ENCODE peak calls at places on chromosome 13, in nine cellular contexts. One of them, this sample, is unnamed.

GRCh38 chr13:52454459-52454824 is 836 bp upstream of the CKAP2 start:
- DNase-seq in pancreas: no peak
- DNase-seq in BJ: no peak
- DNase-seq in activated T-helper 1 cell treated with anti-CD3 and anti-CD28 coated beads, Interleukin-2, amount 50 U/mL, for 16 hours: no peak
- DNase-seq in NCI-H2081: peak; percentile 39
- DNase-seq in heart left ventricle: no peak
- DNase-seq in left ventricle myocardium inferior: no peak
- DNase-seq in cardiac fibroblast: no peak
- DNase-seq in mucosa of gallbladder: no peak
- DNase-seq in this sample: no peak

GRCh38 chr13:99752373-99752772 is 219.2 kb downstream of the ZIC5 start:
- DNase-seq in activated T-helper 1 cell treated with anti-CD3 and anti-CD28 coated beads, Interleukin-2, amount 50 U/mL, for 16 hours: no peak
- DNase-seq in NCI-H2081: no peak
- DNase-seq in mucosa of gallbladder: no peak
- DNase-seq in pancreas: no peak
- DNase-seq in left ventricle myocardium inferior: no peak
- DNase-seq in BJ: no peak
- DNase-seq in heart left ventricle: no peak
- DNase-seq in cardiac fibroblast: no peak
- DNase-seq in this sample: no peak

GRCh38 chr13:84315527-84315926 is 433.3 kb upstream of the SLITRK1 start:
- DNase-seq in BJ: no peak
- DNase-seq in NCI-H2081: no peak
- DNase-seq in cardiac fibroblast: no peak
- DNase-seq in heart left ventricle: no peak
- DNase-seq in mucosa of gallbladder: no peak
- DNase-seq in left ventricle myocardium inferior: no peak
- DNase-seq in pancreas: no peak
- DNase-seq in activated T-helper 1 cell treated with anti-CD3 and anti-CD28 coated beads, Interleukin-2, amount 50 U/mL, for 16 hours: no peak
- DNase-seq in this sample: no peak

GRCh38 chr13:90032841-90033493 is 1314.5 kb upstream of the MIR17HG start:
- DNase-seq in activated T-helper 1 cell treated with anti-CD3 and anti-CD28 coated beads, Interleukin-2, amount 50 U/mL, for 16 hours: no peak
- DNase-seq in BJ: no peak
- DNase-seq in mucosa of gallbladder: no peak
- DNase-seq in left ventricle myocardium inferior: no peak
- DNase-seq in pancreas: no peak
- DNase-seq in heart left ventricle: no peak
- DNase-seq in NCI-H2081: no peak
- DNase-seq in cardiac fibroblast: no peak
- DNase-seq in this sample: no peak

GRCh38 chr13:99265823-99266426 is 7.7 kb upstream of the GPR18 start:
- DNase-seq in left ventricle myocardium inferior: no peak
- DNase-seq in cardiac fibroblast: peak; percentile 74
- DNase-seq in NCI-H2081: peak; percentile 60
- DNase-seq in mucosa of gallbladder: no peak
- DNase-seq in BJ: no peak
- DNase-seq in activated T-helper 1 cell treated with anti-CD3 and anti-CD28 coated beads, Interleukin-2, amount 50 U/mL, for 16 hours: no peak
- DNase-seq in pancreas: no peak
- DNase-seq in heart left ventricle: no peak
- DNase-seq in this sample: peak; percentile 13

GRCh38 chr13:96880419-96880818 is 113.9 kb downstream of the OXGR1 start:
- DNase-seq in BJ: no peak
- DNase-seq in mucosa of gallbladder: no peak
- DNase-seq in heart left ventricle: no peak
- DNase-seq in activated T-helper 1 cell treated with anti-CD3 and anti-CD28 coated beads, Interleukin-2, amount 50 U/mL, for 16 hours: no peak
- DNase-seq in NCI-H2081: no peak
- DNase-seq in pancreas: no peak
- DNase-seq in left ventricle myocardium inferior: no peak
- DNase-seq in cardiac fibroblast: no peak
- DNase-seq in this sample: no peak

GRCh38 chr13:105207586-105208293 is 1327.7 kb downstream of the EFNB2 start:
- DNase-seq in left ventricle myocardium inferior: no peak
- DNase-seq in activated T-helper 1 cell treated with anti-CD3 and anti-CD28 coated beads, Interleukin-2, amount 50 U/mL, for 16 hours: no peak
- DNase-seq in BJ: no peak
- DNase-seq in NCI-H2081: no peak
- DNase-seq in pancreas: no peak
- DNase-seq in heart left ventricle: no peak
- DNase-seq in cardiac fibroblast: peak; percentile 1
- DNase-seq in mucosa of gallbladder: no peak
- DNase-seq in this sample: no peak

GRCh38 chr13:98570929-98571372 is 6.0 kb downstream of the STK24 start:
- DNase-seq in BJ: no peak
- DNase-seq in pancreas: no peak
- DNase-seq in heart left ventricle: no peak
- DNase-seq in activated T-helper 1 cell treated with anti-CD3 and anti-CD28 coated beads, Interleukin-2, amount 50 U/mL, for 16 hours: no peak
- DNase-seq in left ventricle myocardium inferior: no peak
- DNase-seq in mucosa of gallbladder: no peak
- DNase-seq in cardiac fibroblast: peak; percentile 42
- DNase-seq in NCI-H2081: no peak
- DNase-seq in this sample: no peak

GRCh38 chr13:27913116-27913515 is 6.7 kb upstream of the PDX1 start:
- DNase-seq in activated T-helper 1 cell treated with anti-CD3 and anti-CD28 coated beads, Interleukin-2, amount 50 U/mL, for 16 hours: no peak
- DNase-seq in heart left ventricle: no peak
- DNase-seq in cardiac fibroblast: no peak
- DNase-seq in mucosa of gallbladder: no peak
- DNase-seq in pancreas: no peak
- DNase-seq in NCI-H2081: no peak
- DNase-seq in BJ: no peak
- DNase-seq in left ventricle myocardium inferior: no peak
- DNase-seq in this sample: no peak

GRCh38 chr13:76813874-76814273 is 72.3 kb downstream of the KCTD12 start:
- DNase-seq in cardiac fibroblast: no peak
- DNase-seq in BJ: no peak
- DNase-seq in pancreas: no peak
- DNase-seq in NCI-H2081: no peak
- DNase-seq in mucosa of gallbladder: peak; percentile 90
- DNase-seq in heart left ventricle: no peak
- DNase-seq in left ventricle myocardium inferior: no peak
- DNase-seq in activated T-helper 1 cell treated with anti-CD3 and anti-CD28 coated beads, Interleukin-2, amount 50 U/mL, for 16 hours: no peak
- DNase-seq in this sample: no peak

GRCh38 chr13:108060111-108060510 is 155.2 kb downstream of the LIG4 start:
- DNase-seq in activated T-helper 1 cell treated with anti-CD3 and anti-CD28 coated beads, Interleukin-2, amount 50 U/mL, for 16 hours: no peak
- DNase-seq in mucosa of gallbladder: no peak
- DNase-seq in NCI-H2081: no peak
- DNase-seq in cardiac fibroblast: no peak
- DNase-seq in left ventricle myocardium inferior: no peak
- DNase-seq in pancreas: no peak
- DNase-seq in heart left ventricle: no peak
- DNase-seq in BJ: no peak
- DNase-seq in this sample: no peak

GRCh38 chr13:47621931-47622330 is 379.1 kb downstream of the SUCLA2 start:
- DNase-seq in left ventricle myocardium inferior: no peak
- DNase-seq in heart left ventricle: no peak
- DNase-seq in cardiac fibroblast: peak; percentile 48
- DNase-seq in BJ: no peak
- DNase-seq in mucosa of gallbladder: no peak
- DNase-seq in NCI-H2081: no peak
- DNase-seq in activated T-helper 1 cell treated with anti-CD3 and anti-CD28 coated beads, Interleukin-2, amount 50 U/mL, for 16 hours: no peak
- DNase-seq in pancreas: no peak
- DNase-seq in this sample: no peak

GRCh38 chr13:85521586-85521985 is 277.6 kb downstream of the SLITRK6 start:
- DNase-seq in NCI-H2081: peak; percentile 98
- DNase-seq in mucosa of gallbladder: no peak
- DNase-seq in activated T-helper 1 cell treated with anti-CD3 and anti-CD28 coated beads, Interleukin-2, amount 50 U/mL, for 16 hours: no peak
- DNase-seq in BJ: no peak
- DNase-seq in left ventricle myocardium inferior: no peak
- DNase-seq in pancreas: no peak
- DNase-seq in cardiac fibroblast: no peak
- DNase-seq in heart left ventricle: no peak
- DNase-seq in this sample: no peak

GRCh38 chr13:90272356-90272755 is 1075.1 kb upstream of the MIR17HG start:
- DNase-seq in left ventricle myocardium inferior: no peak
- DNase-seq in NCI-H2081: no peak
- DNase-seq in pancreas: no peak
- DNase-seq in cardiac fibroblast: peak; percentile 89
- DNase-seq in heart left ventricle: no peak
- DNase-seq in mucosa of gallbladder: no peak
- DNase-seq in activated T-helper 1 cell treated with anti-CD3 and anti-CD28 coated beads, Interleukin-2, amount 50 U/mL, for 16 hours: no peak
- DNase-seq in BJ: no peak
- DNase-seq in this sample: no peak

GRCh38 chr13:80341771-80342271 is 895 bp upstream of the SPRY2 start:
- DNase-seq in activated T-helper 1 cell treated with anti-CD3 and anti-CD28 coated beads, Interleukin-2, amount 50 U/mL, for 16 hours: no peak
- DNase-seq in heart left ventricle: peak; percentile 69
- DNase-seq in NCI-H2081: peak; percentile 30
- DNase-seq in pancreas: peak; percentile 60
- DNase-seq in cardiac fibroblast: peak; percentile 66
- DNase-seq in mucosa of gallbladder: no peak
- DNase-seq in left ventricle myocardium inferior: peak; percentile 66
- DNase-seq in BJ: no peak
- DNase-seq in this sample: no peak

GRCh38 chr13:24502567-24503375 is 9.8 kb downstream of the PARP4 start:
- DNase-seq in heart left ventricle: peak; percentile 43
- DNase-seq in NCI-H2081: no peak
- DNase-seq in BJ: no peak
- DNase-seq in mucosa of gallbladder: peak; percentile 70
- DNase-seq in activated T-helper 1 cell treated with anti-CD3 and anti-CD28 coated beads, Interleukin-2, amount 50 U/mL, for 16 hours: no peak
- DNase-seq in left ventricle myocardium inferior: peak; percentile 30
- DNase-seq in pancreas: no peak
- DNase-seq in cardiac fibroblast: peak; percentile 71
- DNase-seq in this sample: no peak

GRCh38 chr13:43663474-43664090 is 123.2 kb downstream of the ENOX1 start:
- DNase-seq in left ventricle myocardium inferior: no peak
- DNase-seq in BJ: no peak
- DNase-seq in mucosa of gallbladder: no peak
- DNase-seq in heart left ventricle: no peak
- DNase-seq in NCI-H2081: peak; percentile 2
- DNase-seq in cardiac fibroblast: peak; percentile 48
- DNase-seq in activated T-helper 1 cell treated with anti-CD3 and anti-CD28 coated beads, Interleukin-2, amount 50 U/mL, for 16 hours: no peak
- DNase-seq in pancreas: no peak
- DNase-seq in this sample: no peak

GRCh38 chr13:94192576-94192975 is 286.9 kb downstream of the DCT start:
- DNase-seq in left ventricle myocardium inferior: no peak
- DNase-seq in cardiac fibroblast: peak; percentile 47
- DNase-seq in BJ: no peak
- DNase-seq in mucosa of gallbladder: no peak
- DNase-seq in heart left ventricle: no peak
- DNase-seq in activated T-helper 1 cell treated with anti-CD3 and anti-CD28 coated beads, Interleukin-2, amount 50 U/mL, for 16 hours: no peak
- DNase-seq in pancreas: no peak
- DNase-seq in NCI-H2081: peak; percentile 60
- DNase-seq in this sample: no peak

GRCh38 chr13:51000576-51001260 is 91.1 kb downstream of the RNASEH2B start:
- DNase-seq in heart left ventricle: peak; percentile 41
- DNase-seq in mucosa of gallbladder: no peak
- DNase-seq in cardiac fibroblast: peak; percentile 65
- DNase-seq in NCI-H2081: peak; percentile 97
- DNase-seq in pancreas: no peak
- DNase-seq in activated T-helper 1 cell treated with anti-CD3 and anti-CD28 coated beads, Interleukin-2, amount 50 U/mL, for 16 hours: no peak
- DNase-seq in BJ: no peak
- DNase-seq in left ventricle myocardium inferior: peak; percentile 54
- DNase-seq in this sample: peak; percentile 59

GRCh38 chr13:73717632-73718031 is 416.6 kb downstream of the KLF12 start:
- DNase-seq in heart left ventricle: no peak
- DNase-seq in BJ: no peak
- DNase-seq in mucosa of gallbladder: no peak
- DNase-seq in activated T-helper 1 cell treated with anti-CD3 and anti-CD28 coated beads, Interleukin-2, amount 50 U/mL, for 16 hours: no peak
- DNase-seq in pancreas: no peak
- DNase-seq in cardiac fibroblast: peak; percentile 64
- DNase-seq in NCI-H2081: no peak
- DNase-seq in left ventricle myocardium inferior: no peak
- DNase-seq in this sample: no peak

GRCh38 chr13:104678161-104678560 is 1611.9 kb upstream of the SLC10A2 start:
- DNase-seq in activated T-helper 1 cell treated with anti-CD3 and anti-CD28 coated beads, Interleukin-2, amount 50 U/mL, for 16 hours: no peak
- DNase-seq in BJ: no peak
- DNase-seq in left ventricle myocardium inferior: no peak
- DNase-seq in NCI-H2081: no peak
- DNase-seq in heart left ventricle: no peak
- DNase-seq in pancreas: no peak
- DNase-seq in cardiac fibroblast: no peak
- DNase-seq in mucosa of gallbladder: no peak
- DNase-seq in this sample: no peak

GRCh38 chr13:98308525-98308911 is 131.4 kb upstream of the RNF113B start:
- DNase-seq in NCI-H2081: no peak
- DNase-seq in pancreas: no peak
- DNase-seq in activated T-helper 1 cell treated with anti-CD3 and anti-CD28 coated beads, Interleukin-2, amount 50 U/mL, for 16 hours: no peak
- DNase-seq in left ventricle myocardium inferior: no peak
- DNase-seq in mucosa of gallbladder: no peak
- DNase-seq in heart left ventricle: no peak
- DNase-seq in cardiac fibroblast: no peak
- DNase-seq in BJ: no peak
- DNase-seq in this sample: no peak

GRCh38 chr13:83827338-83827737 is 54.9 kb downstream of the SLITRK1 start:
- DNase-seq in BJ: no peak
- DNase-seq in pancreas: no peak
- DNase-seq in cardiac fibroblast: no peak
- DNase-seq in NCI-H2081: no peak
- DNase-seq in left ventricle myocardium inferior: no peak
- DNase-seq in mucosa of gallbladder: no peak
- DNase-seq in activated T-helper 1 cell treated with anti-CD3 and anti-CD28 coated beads, Interleukin-2, amount 50 U/mL, for 16 hours: no peak
- DNase-seq in heart left ventricle: no peak
- DNase-seq in this sample: no peak

GRCh38 chr13:40484981-40485380 is 181.5 kb downstream of the FOXO1 start:
- DNase-seq in cardiac fibroblast: no peak
- DNase-seq in BJ: no peak
- DNase-seq in mucosa of gallbladder: no peak
- DNase-seq in left ventricle myocardium inferior: no peak
- DNase-seq in pancreas: no peak
- DNase-seq in NCI-H2081: no peak
- DNase-seq in heart left ventricle: no peak
- DNase-seq in activated T-helper 1 cell treated with anti-CD3 and anti-CD28 coated beads, Interleukin-2, amount 50 U/mL, for 16 hours: no peak
- DNase-seq in this sample: peak; percentile 9

GRCh38 chr13:41746259-41746658 is 214.7 kb downstream of the VWA8 start:
- DNase-seq in mucosa of gallbladder: no peak
- DNase-seq in heart left ventricle: no peak
- DNase-seq in NCI-H2081: no peak
- DNase-seq in pancreas: no peak
- DNase-seq in activated T-helper 1 cell treated with anti-CD3 and anti-CD28 coated beads, Interleukin-2, amount 50 U/mL, for 16 hours: no peak
- DNase-seq in cardiac fibroblast: peak; percentile 44
- DNase-seq in left ventricle myocardium inferior: no peak
- DNase-seq in BJ: peak; percentile 11
- DNase-seq in this sample: no peak

GRCh38 chr13:59863621-59864020 is 300.1 kb downstream of the DIAPH3 start:
- DNase-seq in NCI-H2081: no peak
- DNase-seq in activated T-helper 1 cell treated with anti-CD3 and anti-CD28 coated beads, Interleukin-2, amount 50 U/mL, for 16 hours: no peak
- DNase-seq in pancreas: no peak
- DNase-seq in mucosa of gallbladder: no peak
- DNase-seq in left ventricle myocardium inferior: no peak
- DNase-seq in BJ: no peak
- DNase-seq in heart left ventricle: no peak
- DNase-seq in cardiac fibroblast: no peak
- DNase-seq in this sample: no peak

GRCh38 chr13:22196777-22197176 is 525.9 kb downstream of the FGF9 start:
- DNase-seq in activated T-helper 1 cell treated with anti-CD3 and anti-CD28 coated beads, Interleukin-2, amount 50 U/mL, for 16 hours: no peak
- DNase-seq in left ventricle myocardium inferior: no peak
- DNase-seq in BJ: no peak
- DNase-seq in mucosa of gallbladder: no peak
- DNase-seq in NCI-H2081: no peak
- DNase-seq in pancreas: no peak
- DNase-seq in cardiac fibroblast: no peak
- DNase-seq in heart left ventricle: no peak
- DNase-seq in this sample: no peak